ENCODE peak calls at places on chromosome 12, in seven cellular contexts. One of them, this sample, is unnamed.

GRCh38 chr12:130633771-130634170 is 82.3 kb downstream of the RIMBP2 start:
- DNase-seq in endodermal cell: peak
- DNase-seq in Right ventricle myocardium inferior: no peak
- DNase-seq in activated T-helper 1 cell treated with Interleukin-2 at 50 U/mL for 16 hours: no peak
- DNase-seq in M059J: peak
- DNase-seq in tibial nerve: no peak
- DNase-seq in heart left ventricle: no peak
- DNase-seq in this sample: no peak

GRCh38 chr12:6688543-6688999 is 604 bp downstream of the ZNF384 start:
- DNase-seq in M059J: peak
- DNase-seq in tibial nerve: peak
- DNase-seq in heart left ventricle: peak
- DNase-seq in Right ventricle myocardium inferior: no peak
- DNase-seq in activated T-helper 1 cell treated with Interleukin-2 at 50 U/mL for 16 hours: peak
- DNase-seq in endodermal cell: no peak
- DNase-seq in this sample: peak

GRCh38 chr12:108575199-108575912 is 13.0 kb downstream of the ISCU start:
- DNase-seq in tibial nerve: no peak
- DNase-seq in endodermal cell: peak
- DNase-seq in M059J: no peak
- DNase-seq in activated T-helper 1 cell treated with Interleukin-2 at 50 U/mL for 16 hours: no peak
- DNase-seq in heart left ventricle: no peak
- DNase-seq in Right ventricle myocardium inferior: no peak
- DNase-seq in this sample: no peak

GRCh38 chr12:75747572-75747995 is 236.2 kb upstream of the KRR1 start:
- DNase-seq in Right ventricle myocardium inferior: no peak
- DNase-seq in tibial nerve: no peak
- DNase-seq in heart left ventricle: no peak
- DNase-seq in endodermal cell: no peak
- DNase-seq in activated T-helper 1 cell treated with Interleukin-2 at 50 U/mL for 16 hours: no peak
- DNase-seq in M059J: peak
- DNase-seq in this sample: no peak

GRCh38 chr12:128682542-128683315 is 141.0 kb downstream of the SLC15A4 start:
- DNase-seq in endodermal cell: no peak
- DNase-seq in heart left ventricle: no peak
- DNase-seq in activated T-helper 1 cell treated with Interleukin-2 at 50 U/mL for 16 hours: no peak
- DNase-seq in M059J: no peak
- DNase-seq in Right ventricle myocardium inferior: no peak
- DNase-seq in tibial nerve: no peak
- DNase-seq in this sample: no peak

GRCh38 chr12:30905483-30906009 is 21.0 kb upstream of the TSPAN11 start:
- DNase-seq in endodermal cell: peak
- DNase-seq in tibial nerve: no peak
- DNase-seq in M059J: no peak
- DNase-seq in Right ventricle myocardium inferior: no peak
- DNase-seq in heart left ventricle: no peak
- DNase-seq in activated T-helper 1 cell treated with Interleukin-2 at 50 U/mL for 16 hours: no peak
- DNase-seq in this sample: no peak

GRCh38 chr12:14473707-14474287 is 93.9 kb downstream of the PLBD1 start:
- DNase-seq in Right ventricle myocardium inferior: no peak
- DNase-seq in endodermal cell: no peak
- DNase-seq in M059J: peak
- DNase-seq in tibial nerve: no peak
- DNase-seq in activated T-helper 1 cell treated with Interleukin-2 at 50 U/mL for 16 hours: no peak
- DNase-seq in heart left ventricle: no peak
- DNase-seq in this sample: no peak

GRCh38 chr12:118813778-118814359 is 167.5 kb upstream of the SRRM4 start:
- DNase-seq in heart left ventricle: no peak
- DNase-seq in activated T-helper 1 cell treated with Interleukin-2 at 50 U/mL for 16 hours: no peak
- DNase-seq in tibial nerve: no peak
- DNase-seq in Right ventricle myocardium inferior: no peak
- DNase-seq in M059J: no peak
- DNase-seq in endodermal cell: peak
- DNase-seq in this sample: no peak

GRCh38 chr12:21940972-21941521 is at the start of gene ABCC9:
- DNase-seq in endodermal cell: peak
- DNase-seq in heart left ventricle: peak
- DNase-seq in Right ventricle myocardium inferior: peak
- DNase-seq in tibial nerve: peak
- DNase-seq in activated T-helper 1 cell treated with Interleukin-2 at 50 U/mL for 16 hours: no peak
- DNase-seq in M059J: no peak
- DNase-seq in this sample: no peak

GRCh38 chr12:59973515-59973914 is 377.7 kb downstream of the SLC16A7 start:
- DNase-seq in tibial nerve: no peak
- DNase-seq in M059J: peak
- DNase-seq in Right ventricle myocardium inferior: no peak
- DNase-seq in heart left ventricle: no peak
- DNase-seq in endodermal cell: no peak
- DNase-seq in activated T-helper 1 cell treated with Interleukin-2 at 50 U/mL for 16 hours: no peak
- DNase-seq in this sample: no peak

GRCh38 chr12:127284870-127285431 is 982.0 kb upstream of the TMEM132C start:
- DNase-seq in M059J: peak
- DNase-seq in heart left ventricle: no peak
- DNase-seq in Right ventricle myocardium inferior: no peak
- DNase-seq in endodermal cell: no peak
- DNase-seq in tibial nerve: peak
- DNase-seq in activated T-helper 1 cell treated with Interleukin-2 at 50 U/mL for 16 hours: no peak
- DNase-seq in this sample: no peak

GRCh38 chr12:88639361-88639760 is 59.1 kb upstream of the KITLG start:
- DNase-seq in M059J: no peak
- DNase-seq in tibial nerve: no peak
- DNase-seq in activated T-helper 1 cell treated with Interleukin-2 at 50 U/mL for 16 hours: no peak
- DNase-seq in endodermal cell: no peak
- DNase-seq in heart left ventricle: no peak
- DNase-seq in Right ventricle myocardium inferior: no peak
- DNase-seq in this sample: no peak

GRCh38 chr12:105252901-105253300 is 16.9 kb upstream of the APPL2 start:
- DNase-seq in heart left ventricle: no peak
- DNase-seq in endodermal cell: no peak
- DNase-seq in tibial nerve: no peak
- DNase-seq in Right ventricle myocardium inferior: no peak
- DNase-seq in activated T-helper 1 cell treated with Interleukin-2 at 50 U/mL for 16 hours: no peak
- DNase-seq in M059J: no peak
- DNase-seq in this sample: no peak

GRCh38 chr12:2083008-2083407 is 30.2 kb downstream of the CACNA1C start:
- DNase-seq in Right ventricle myocardium inferior: no peak
- DNase-seq in tibial nerve: no peak
- DNase-seq in activated T-helper 1 cell treated with Interleukin-2 at 50 U/mL for 16 hours: no peak
- DNase-seq in M059J: no peak
- DNase-seq in heart left ventricle: no peak
- DNase-seq in endodermal cell: no peak
- DNase-seq in this sample: no peak

GRCh38 chr12:8108808-8109398 is 14.5 kb upstream of the CLEC4A start:
- DNase-seq in Right ventricle myocardium inferior: no peak
- DNase-seq in M059J: peak
- DNase-seq in heart left ventricle: peak
- DNase-seq in activated T-helper 1 cell treated with Interleukin-2 at 50 U/mL for 16 hours: peak
- DNase-seq in tibial nerve: peak
- DNase-seq in endodermal cell: peak
- DNase-seq in this sample: peak

GRCh38 chr12:105933671-105934665 is 204.8 kb downstream of the NUAK1 start:
- DNase-seq in endodermal cell: no peak
- DNase-seq in activated T-helper 1 cell treated with Interleukin-2 at 50 U/mL for 16 hours: no peak
- DNase-seq in tibial nerve: no peak
- DNase-seq in Right ventricle myocardium inferior: no peak
- DNase-seq in M059J: peak
- DNase-seq in heart left ventricle: no peak
- DNase-seq in this sample: no peak

GRCh38 chr12:29714966-29715365 is 68.8 kb downstream of the TMTC1 start:
- DNase-seq in endodermal cell: no peak
- DNase-seq in activated T-helper 1 cell treated with Interleukin-2 at 50 U/mL for 16 hours: no peak
- DNase-seq in M059J: no peak
- DNase-seq in heart left ventricle: no peak
- DNase-seq in Right ventricle myocardium inferior: no peak
- DNase-seq in tibial nerve: no peak
- DNase-seq in this sample: no peak

GRCh38 chr12:113310489-113310888 is 24.4 kb downstream of the SLC8B1 start:
- DNase-seq in M059J: no peak
- DNase-seq in tibial nerve: no peak
- DNase-seq in heart left ventricle: no peak
- DNase-seq in Right ventricle myocardium inferior: no peak
- DNase-seq in endodermal cell: peak
- DNase-seq in activated T-helper 1 cell treated with Interleukin-2 at 50 U/mL for 16 hours: no peak
- DNase-seq in this sample: no peak

GRCh38 chr12:162467-163307 is 51.3 kb downstream of the SLC6A12 start:
- DNase-seq in endodermal cell: peak
- DNase-seq in heart left ventricle: no peak
- DNase-seq in tibial nerve: no peak
- DNase-seq in activated T-helper 1 cell treated with Interleukin-2 at 50 U/mL for 16 hours: no peak
- DNase-seq in M059J: peak
- DNase-seq in Right ventricle myocardium inferior: no peak
- DNase-seq in this sample: no peak

GRCh38 chr12:6182279-6182898 is 17.8 kb upstream of the CD9 start:
- DNase-seq in endodermal cell: peak
- DNase-seq in M059J: peak
- DNase-seq in heart left ventricle: peak
- DNase-seq in Right ventricle myocardium inferior: no peak
- DNase-seq in activated T-helper 1 cell treated with Interleukin-2 at 50 U/mL for 16 hours: no peak
- DNase-seq in tibial nerve: no peak
- DNase-seq in this sample: no peak